ENCODE peak calls at places on chromosomes 11 and 22, in nine cellular contexts. F, Z, P, O, C, V, H, M and B are unnamed samples.

GRCh38 chr11:47272706-47273105 is 2.8 kb downstream of the MADD start:
- DNase-seq in Z (no peak), F (no peak), H (no peak), P (no peak), O (no peak), M (no peak), V (no peak), C (peak; percentile 66), B (no peak)

GRCh38 chr22:34105461-34106062 is 185.3 kb upstream of the LARGE1 start:
- DNase-seq in Z (peak; percentile 52), P (peak; percentile 30), C (peak; percentile 69), F (peak; percentile 56), H (no peak), M (no peak), O (no peak), V (peak; percentile 28), B (peak; percentile 51)

GRCh38 chr11:109957000-109957399 is 136.2 kb upstream of the ZC3H12C start:
- DNase-seq in C (no peak), V (no peak), M (no peak), F (no peak), P (no peak), H (no peak), Z (no peak), O (no peak), B (no peak)

GRCh38 chr11:130865091-130865771 is 51.0 kb downstream of the SNX19 start:
- DNase-seq in C (peak; percentile 38), V (peak; percentile 75), O (no peak), H (no peak), F (no peak), M (no peak), P (no peak), Z (no peak), B (peak; percentile 41)

GRCh38 chr11:129372609-129373488 is 2.8 kb upstream of the BARX2 start:
- DNase-seq in P (no peak), M (no peak), V (no peak), C (peak; percentile 25), Z (no peak), F (no peak), O (no peak), H (no peak), B (no peak)

GRCh38 chr11:78586452-78587046 is 11.9 kb upstream of the NARS2 start:
- DNase-seq in C (no peak), Z (peak; percentile 2), O (no peak), M (peak; percentile 48), F (no peak), H (no peak), V (no peak), P (no peak), B (no peak)

GRCh38 chr11:17753153-17753552 is 18.6 kb downstream of the KCNC1 start:
- DNase-seq in F (no peak), V (peak; percentile 52), Z (no peak), M (no peak), P (no peak), O (no peak), H (no peak), C (no peak), B (no peak)

GRCh38 chr22:49964136-49964492 is 3.5 kb downstream of the PIM3 start:
- DNase-seq in M (no peak), V (peak; percentile 42), O (no peak), H (no peak), P (no peak), C (no peak), Z (no peak), F (no peak), B (peak; percentile 19)

GRCh38 chr11:93908689-93909088 is 58.3 kb upstream of the VSTM5 start:
- DNase-seq in H (peak; percentile 18), M (peak; percentile 91), C (no peak), F (no peak), V (no peak), Z (no peak), P (no peak), O (no peak), B (no peak)

GRCh38 chr22:22164541-22165272 is 79.9 kb upstream of the VPREB1 start:
- DNase-seq in V (no peak), P (no peak), Z (no peak), O (no peak), H (no peak), M (no peak), F (no peak), C (no peak), B (no peak)

GRCh38 chr11:131978351-131978750 is 607.9 kb downstream of the NTM start:
- DNase-seq in Z (no peak), P (no peak), F (no peak), M (peak; percentile 81), V (no peak), C (no peak), H (no peak), O (no peak), B (no peak)

GRCh38 chr22:32005453-32005852 is 37.6 kb upstream of the SLC5A1 start:
- DNase-seq in Z (no peak), C (no peak), H (no peak), P (no peak), F (no peak), M (peak; percentile 38), V (no peak), O (no peak), B (no peak)

GRCh38 chr11:108559340-108559739 is 34.2 kb downstream of the EXPH5 start:
- DNase-seq in V (no peak), O (no peak), M (peak; percentile 22), H (peak; percentile 26), Z (peak; percentile 20), P (no peak), F (no peak), C (no peak), B (no peak)

GRCh38 chr22:46043339-46043738 is 66.4 kb upstream of the WNT7B start:
- DNase-seq in C (no peak), M (no peak), H (no peak), F (no peak), V (peak; percentile 12), P (no peak), Z (no peak), O (no peak), B (peak; percentile 20)

GRCh38 chr22:39252461-39253391 is 7.9 kb upstream of the PDGFB start:
- DNase-seq in P (no peak), H (no peak), V (no peak), C (no peak), M (peak; percentile 35), F (no peak), O (no peak), Z (no peak), B (no peak)

GRCh38 chr11:107860688-107861087 is 2.1 kb upstream of the SLC35F2 start:
- DNase-seq in C (no peak), O (no peak), M (peak; percentile 13), H (no peak), V (no peak), P (no peak), Z (no peak), F (no peak), B (no peak)

GRCh38 chr11:69388210-69388609 is 93.3 kb upstream of the LINC01488 start:
- DNase-seq in V (no peak), C (no peak), O (no peak), Z (no peak), M (no peak), P (no peak), F (no peak), H (no peak), B (no peak)

GRCh38 chr11:101914349-101914736 is 467 bp upstream of the CEP126 start:
- DNase-seq in O (no peak), F (no peak), V (no peak), M (peak; percentile 35), Z (no peak), C (peak; percentile 2), P (peak; percentile 62), H (no peak), B (no peak)

GRCh38 chr11:19987243-19987870 is 172.9 kb downstream of the DBX1 start:
- DNase-seq in V (no peak), F (no peak), M (no peak), C (peak; percentile 68), O (no peak), H (no peak), Z (no peak), P (no peak), B (no peak)

GRCh38 chr22:28826921-28827320 is 26.6 kb upstream of the XBP1 start:
- DNase-seq in C (no peak), V (no peak), P (no peak), O (no peak), Z (no peak), M (no peak), F (no peak), H (no peak), B (no peak)

GRCh38 chr11:122709042-122709760 is 53.7 kb downstream of the UBASH3B start:
- DNase-seq in C (no peak), V (no peak), F (no peak), O (no peak), P (no peak), M (peak; percentile 88), Z (no peak), H (no peak), B (no peak)

GRCh38 chr11:118592616-118593367 is 14.6 kb upstream of the PHLDB1 start:
- DNase-seq in V (no peak), H (no peak), O (no peak), M (no peak), Z (no peak), F (no peak), P (no peak), C (no peak), B (no peak)

GRCh38 chr11:48141475-48142100 is 75.0 kb upstream of the OR4B1 start:
- DNase-seq in P (no peak), M (peak; percentile 38), F (no peak), Z (no peak), C (no peak), V (peak; percentile 15), H (no peak), O (no peak), B (no peak)

GRCh38 chr11:72250661-72251465 is 6.9 kb upstream of the PHOX2A start:
- DNase-seq in O (no peak), C (no peak), M (no peak), V (no peak), F (no peak), P (no peak), H (no peak), Z (no peak), B (no peak)

GRCh38 chr11:30314625-30315024 is 8.3 kb upstream of the ARL14EP start:
- DNase-seq in M (peak; percentile 30), C (no peak), O (no peak), V (no peak), F (no peak), H (no peak), P (no peak), Z (no peak), B (no peak)

GRCh38 chr22:29859976-29860766 is 22.1 kb upstream of the ASCC2 start:
- DNase-seq in O (no peak), P (no peak), Z (no peak), C (no peak), F (no peak), V (no peak), H (no peak), M (no peak), B (no peak)

GRCh38 chr11:111417011-111417765 is 38.1 kb upstream of the POU2AF1 start:
- DNase-seq in P (no peak), O (no peak), V (no peak), M (no peak), H (no peak), C (no peak), F (no peak), Z (peak; percentile 21), B (no peak)

GRCh38 chr22:47794851-47795250 is 1032.4 kb downstream of the TBC1D22A start:
- DNase-seq in V (no peak), O (no peak), Z (no peak), P (no peak), C (no peak), F (no peak), M (no peak), H (no peak), B (no peak)

GRCh38 chr22:29463487-29464088 is 16.4 kb upstream of the NEFH start:
- DNase-seq in F (no peak), H (no peak), C (no peak), P (no peak), O (no peak), Z (no peak), V (no peak), M (no peak), B (no peak)

GRCh38 chr11:85318573-85318972 is 308.6 kb downstream of the DLG2 start:
- DNase-seq in C (no peak), O (no peak), F (no peak), H (no peak), P (no peak), M (no peak), Z (no peak), V (no peak), B (no peak)

GRCh38 chr22:25143161-25144076 is 56.2 kb upstream of the CRYBB3 start:
- DNase-seq in P (no peak), M (no peak), C (no peak), V (peak; percentile 55), Z (no peak), F (no peak), H (no peak), O (no peak), B (no peak)